ENCODE peak calls at places on chromosome 14, in nine cellular contexts. One of them, this sample, is unnamed.
A peak's percentile ranks its signal among the peaks of the same experiment; 100 is the strongest.

GRCh38 chr14:69318241-69318640 is 58.3 kb downstream of the GALNT16 start:
- DNase-seq in MM.1S: no peak
- DNase-seq in psoas muscle: no peak
- DNase-seq in astrocyte: no peak
- DNase-seq in AG04450: no peak
- DNase-seq in testis: no peak
- DNase-seq in pancreas: peak; percentile 3
- DNase-seq in HCT116: no peak
- DNase-seq in endodermal cell: no peak
- DNase-seq in this sample: no peak

GRCh38 chr14:101721951-101722661 is 39.4 kb upstream of the PPP2R5C start:
- DNase-seq in HCT116: no peak
- DNase-seq in endodermal cell: peak; percentile 90
- DNase-seq in psoas muscle: peak; percentile 53
- DNase-seq in astrocyte: peak; percentile 92
- DNase-seq in AG04450: no peak
- DNase-seq in pancreas: no peak
- DNase-seq in testis: no peak
- DNase-seq in MM.1S: no peak
- DNase-seq in this sample: peak; percentile 80

GRCh38 chr14:45082420-45082819 is 1.5 kb upstream of the PRPF39 start:
- DNase-seq in MM.1S: no peak
- DNase-seq in HCT116: no peak
- DNase-seq in testis: no peak
- DNase-seq in endodermal cell: no peak
- DNase-seq in astrocyte: no peak
- DNase-seq in psoas muscle: no peak
- DNase-seq in AG04450: no peak
- DNase-seq in pancreas: no peak
- DNase-seq in this sample: no peak

GRCh38 chr14:101991336-101991735 is 27.0 kb downstream of the DYNC1H1 start:
- DNase-seq in astrocyte: no peak
- DNase-seq in AG04450: no peak
- DNase-seq in pancreas: no peak
- DNase-seq in endodermal cell: no peak
- DNase-seq in MM.1S: peak; percentile 26
- DNase-seq in testis: no peak
- DNase-seq in psoas muscle: no peak
- DNase-seq in HCT116: no peak
- DNase-seq in this sample: no peak

GRCh38 chr14:33742166-33742565 is 208.7 kb downstream of the EGLN3 start:
- DNase-seq in astrocyte: peak; percentile 74
- DNase-seq in psoas muscle: no peak
- DNase-seq in MM.1S: no peak
- DNase-seq in testis: no peak
- DNase-seq in endodermal cell: no peak
- DNase-seq in AG04450: no peak
- DNase-seq in pancreas: no peak
- DNase-seq in HCT116: no peak
- DNase-seq in this sample: no peak

GRCh38 chr14:68598621-68599447 is 194.0 kb downstream of the ZFP36L1 start:
- DNase-seq in HCT116: peak; percentile 97
- DNase-seq in endodermal cell: no peak
- DNase-seq in AG04450: peak; percentile 86
- DNase-seq in pancreas: peak; percentile 86
- DNase-seq in testis: peak; percentile 74
- DNase-seq in psoas muscle: peak; percentile 71
- DNase-seq in MM.1S: no peak
- DNase-seq in astrocyte: peak; percentile 95
- DNase-seq in this sample: peak; percentile 97

GRCh38 chr14:90777358-90777757 is 38.9 kb downstream of the TTC7B start:
- DNase-seq in pancreas: no peak
- DNase-seq in MM.1S: no peak
- DNase-seq in AG04450: no peak
- DNase-seq in endodermal cell: peak; percentile 10
- DNase-seq in HCT116: no peak
- DNase-seq in psoas muscle: no peak
- DNase-seq in astrocyte: no peak
- DNase-seq in testis: no peak
- DNase-seq in this sample: no peak

GRCh38 chr14:64891839-64892375 is 12.2 kb upstream of the SPTB start:
- DNase-seq in pancreas: no peak
- DNase-seq in AG04450: peak; percentile 34
- DNase-seq in testis: no peak
- DNase-seq in endodermal cell: peak; percentile 55
- DNase-seq in MM.1S: peak; percentile 38
- DNase-seq in HCT116: peak; percentile 59
- DNase-seq in astrocyte: peak; percentile 44
- DNase-seq in psoas muscle: no peak
- DNase-seq in this sample: peak; percentile 72

GRCh38 chr14:95943699-95944098 is 67.1 kb downstream of the TUNAR start:
- DNase-seq in testis: no peak
- DNase-seq in AG04450: no peak
- DNase-seq in psoas muscle: no peak
- DNase-seq in HCT116: no peak
- DNase-seq in astrocyte: no peak
- DNase-seq in endodermal cell: no peak
- DNase-seq in MM.1S: no peak
- DNase-seq in pancreas: no peak
- DNase-seq in this sample: no peak

GRCh38 chr14:74934476-74935339 is 11.6 kb upstream of the RPS6KL1 start:
- DNase-seq in AG04450: no peak
- DNase-seq in endodermal cell: peak; percentile 64
- DNase-seq in psoas muscle: no peak
- DNase-seq in astrocyte: no peak
- DNase-seq in pancreas: peak; percentile 46
- DNase-seq in MM.1S: no peak
- DNase-seq in HCT116: no peak
- DNase-seq in testis: peak; percentile 72
- DNase-seq in this sample: no peak

GRCh38 chr14:88948199-88948598 is 123.7 kb downstream of the TTC8 start:
- DNase-seq in AG04450: no peak
- DNase-seq in testis: no peak
- DNase-seq in endodermal cell: no peak
- DNase-seq in MM.1S: no peak
- DNase-seq in pancreas: no peak
- DNase-seq in psoas muscle: no peak
- DNase-seq in HCT116: no peak
- DNase-seq in astrocyte: no peak
- DNase-seq in this sample: no peak

GRCh38 chr14:63896278-63896720 is 43.5 kb downstream of the SYNE2 start:
- DNase-seq in endodermal cell: no peak
- DNase-seq in MM.1S: no peak
- DNase-seq in astrocyte: peak; percentile 95
- DNase-seq in pancreas: no peak
- DNase-seq in AG04450: no peak
- DNase-seq in HCT116: peak; percentile 12
- DNase-seq in testis: peak; percentile 64
- DNase-seq in psoas muscle: no peak
- DNase-seq in this sample: peak; percentile 99

DNA sequence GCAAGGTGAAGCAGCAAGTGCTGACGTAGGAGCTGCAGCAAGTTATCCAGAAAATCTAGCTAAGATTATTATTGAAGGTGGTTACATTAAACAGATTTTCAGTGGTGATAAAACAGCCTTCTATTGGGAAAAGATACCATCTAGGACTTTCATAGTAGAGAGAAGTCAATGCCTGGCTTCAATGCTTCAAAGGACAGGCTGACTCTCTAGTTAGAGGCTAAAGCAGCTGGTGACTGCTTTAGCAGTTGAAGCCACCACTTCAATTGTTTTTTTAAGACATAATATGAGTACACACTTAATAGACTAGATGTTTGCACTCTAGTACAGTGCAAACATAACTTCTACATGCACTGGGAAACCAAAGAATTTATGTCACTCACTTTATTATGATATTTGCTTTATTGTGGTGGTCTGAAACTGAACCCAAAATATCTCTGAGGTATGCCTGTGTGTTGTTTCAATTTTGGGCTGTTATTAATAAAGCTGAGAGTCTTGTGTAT is 1026.9 kb upstream of the FOXG1 start:
- DNase-seq in psoas muscle: no peak
- DNase-seq in pancreas: no peak
- DNase-seq in endodermal cell: no peak
- DNase-seq in AG04450: no peak
- DNase-seq in MM.1S: no peak
- DNase-seq in HCT116: no peak
- DNase-seq in astrocyte: no peak
- DNase-seq in testis: no peak
- DNase-seq in this sample: no peak
- H3K9me3 ChIP-seq in psoas muscle: no peaks in the 10 kb centered on the region
- H3K9me3 ChIP-seq in pancreas: no peaks in the 10 kb centered on the region
- H3K9me3 ChIP-seq in endodermal cell: no peaks in the 10 kb centered on the region
- H3K9me3 ChIP-seq in AG04450: peaks cover 11% of the 10 kb centered on the region
- H3K9me3 ChIP-seq in MM.1S: no peaks in the 10 kb centered on the region
- H3K9me3 ChIP-seq in HCT116: peaks cover 7% of the 10 kb centered on the region
- H3K9me3 ChIP-seq in astrocyte: no peaks in the 10 kb centered on the region
- H3K9me3 ChIP-seq in testis: no peaks in the 10 kb centered on the region
- H3K9me3 ChIP-seq in this sample: no peaks in the 10 kb centered on the region

GRCh38 chr14:25350071-25350470 is 300.1 kb upstream of the STXBP6 start:
- DNase-seq in pancreas: no peak
- DNase-seq in endodermal cell: no peak
- DNase-seq in testis: peak; percentile 85
- DNase-seq in HCT116: no peak
- DNase-seq in psoas muscle: no peak
- DNase-seq in astrocyte: no peak
- DNase-seq in MM.1S: no peak
- DNase-seq in AG04450: no peak
- DNase-seq in this sample: no peak

GRCh38 chr14:25351269-25351668 is 301.3 kb upstream of the STXBP6 start:
- DNase-seq in astrocyte: no peak
- DNase-seq in psoas muscle: no peak
- DNase-seq in testis: peak; percentile 55
- DNase-seq in pancreas: no peak
- DNase-seq in endodermal cell: no peak
- DNase-seq in AG04450: no peak
- DNase-seq in MM.1S: no peak
- DNase-seq in HCT116: no peak
- DNase-seq in this sample: no peak

GRCh38 chr14:25350802-25351201 is 300.9 kb upstream of the STXBP6 start:
- DNase-seq in pancreas: no peak
- DNase-seq in HCT116: no peak
- DNase-seq in endodermal cell: no peak
- DNase-seq in testis: peak; percentile 91
- DNase-seq in MM.1S: no peak
- DNase-seq in psoas muscle: peak; percentile 30
- DNase-seq in AG04450: no peak
- DNase-seq in astrocyte: no peak
- DNase-seq in this sample: no peak

DNA sequence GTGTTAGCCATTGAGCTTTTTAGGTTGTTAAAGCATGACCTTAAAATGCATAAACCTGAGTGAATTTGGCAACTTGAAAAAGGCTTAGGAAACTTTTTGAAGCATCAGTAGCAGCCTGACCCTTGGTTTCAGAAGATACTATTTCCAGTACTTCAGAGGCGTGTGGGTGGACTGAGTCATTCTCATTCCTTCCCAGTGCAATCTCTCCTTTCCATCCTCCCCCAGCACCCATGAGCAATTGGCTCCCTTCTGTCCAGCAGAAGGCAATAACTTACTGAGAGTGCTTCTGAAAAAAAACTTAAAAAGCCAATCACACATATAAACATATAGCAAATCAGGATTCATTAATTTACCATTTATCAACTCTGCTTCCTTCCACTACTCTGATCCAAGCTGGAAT is 299.3 kb upstream of the STXBP6 start:
- DNase-seq in AG04450: no peak
- DNase-seq in endodermal cell: no peak
- DNase-seq in testis: peak; percentile 74
- DNase-seq in psoas muscle: no peak
- DNase-seq in pancreas: no peak
- DNase-seq in HCT116: no peak
- DNase-seq in MM.1S: no peak
- DNase-seq in astrocyte: no peak
- DNase-seq in this sample: no peak
- H3K9me3 ChIP-seq in AG04450: peaks cover 5% of the 10 kb centered on the region
- H3K9me3 ChIP-seq in endodermal cell: no peaks in the 10 kb centered on the region
- H3K9me3 ChIP-seq in testis: no peaks in the 10 kb centered on the region
- H3K9me3 ChIP-seq in psoas muscle: no peaks in the 10 kb centered on the region
- H3K9me3 ChIP-seq in pancreas: no peaks in the 10 kb centered on the region
- H3K9me3 ChIP-seq in HCT116: peaks cover 5% of the 10 kb centered on the region
- H3K9me3 ChIP-seq in MM.1S: no peaks in the 10 kb centered on the region
- H3K9me3 ChIP-seq in astrocyte: no peaks in the 10 kb centered on the region
- H3K9me3 ChIP-seq in this sample: no peaks in the 10 kb centered on the region

DNA sequence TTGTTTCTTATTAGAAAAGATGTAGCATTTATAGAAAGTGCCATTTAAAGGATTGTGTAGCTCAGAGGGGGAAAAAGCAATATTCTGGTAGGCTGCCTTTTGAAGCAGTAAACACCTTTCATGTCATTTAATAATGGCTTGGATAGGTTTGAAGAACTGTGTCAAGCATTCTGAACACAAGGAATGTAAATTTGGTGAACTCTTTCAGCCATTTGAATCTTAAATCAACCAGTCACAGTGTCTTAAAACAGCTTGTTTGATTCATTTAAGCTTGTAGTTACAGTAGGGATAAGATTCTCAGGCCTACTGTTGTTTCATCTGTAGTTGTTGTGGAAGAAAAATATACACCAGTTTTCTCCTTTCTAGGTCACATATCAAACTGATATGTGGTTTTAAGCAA is 299.4 kb upstream of the NOVA1 start:
- DNase-seq in MM.1S: no peak
- DNase-seq in HCT116: no peak
- DNase-seq in pancreas: no peak
- DNase-seq in AG04450: no peak
- DNase-seq in testis: no peak
- DNase-seq in astrocyte: no peak
- DNase-seq in psoas muscle: no peak
- DNase-seq in endodermal cell: no peak
- DNase-seq in this sample: no peak
- H3K9me3 ChIP-seq in MM.1S: no peaks in the 10 kb centered on the region
- H3K9me3 ChIP-seq in HCT116: peaks cover 24% of the 10 kb centered on the region
- H3K9me3 ChIP-seq in pancreas: no peaks in the 10 kb centered on the region
- H3K9me3 ChIP-seq in AG04450: no peaks in the 10 kb centered on the region
- H3K9me3 ChIP-seq in testis: no peaks in the 10 kb centered on the region
- H3K9me3 ChIP-seq in astrocyte: no peaks in the 10 kb centered on the region
- H3K9me3 ChIP-seq in psoas muscle: no peaks in the 10 kb centered on the region
- H3K9me3 ChIP-seq in endodermal cell: peaks cover 11% of the 10 kb centered on the region
- H3K9me3 ChIP-seq in this sample: no peaks in the 10 kb centered on the region

DNA sequence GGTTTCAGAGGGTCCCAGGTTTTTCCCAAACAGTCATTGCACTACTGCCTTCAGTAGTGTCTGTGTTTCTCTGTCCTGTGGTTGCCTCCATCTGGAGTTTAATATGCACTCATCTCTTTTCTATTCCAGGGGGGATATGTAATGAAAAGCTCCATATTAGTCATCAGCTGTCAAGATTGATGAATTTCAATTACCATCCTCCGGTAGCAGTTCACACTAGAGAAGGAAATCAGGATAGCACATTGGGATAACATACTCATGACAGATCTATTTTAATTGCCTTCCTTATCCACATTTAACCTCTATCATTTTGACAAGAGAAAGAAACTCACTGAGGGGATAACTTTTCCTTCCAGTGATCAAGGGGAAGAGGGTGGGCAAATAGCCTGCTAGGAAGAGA is 589.0 kb upstream of the SEL1L start:
- DNase-seq in HCT116: no peak
- DNase-seq in astrocyte: no peak
- DNase-seq in MM.1S: no peak
- DNase-seq in AG04450: no peak
- DNase-seq in endodermal cell: no peak
- DNase-seq in testis: no peak
- DNase-seq in pancreas: no peak
- DNase-seq in psoas muscle: no peak
- DNase-seq in this sample: no peak
- H3K9me3 ChIP-seq in HCT116: peaks cover 3% of the 10 kb centered on the region
- H3K9me3 ChIP-seq in astrocyte: no peaks in the 10 kb centered on the region
- H3K9me3 ChIP-seq in MM.1S: no peaks in the 10 kb centered on the region
- H3K9me3 ChIP-seq in AG04450: no peaks in the 10 kb centered on the region
- H3K9me3 ChIP-seq in endodermal cell: peaks cover 7% of the 10 kb centered on the region
- H3K9me3 ChIP-seq in testis: no peaks in the 10 kb centered on the region
- H3K9me3 ChIP-seq in pancreas: no peaks in the 10 kb centered on the region
- H3K9me3 ChIP-seq in psoas muscle: no peaks in the 10 kb centered on the region
- H3K9me3 ChIP-seq in this sample: peaks cover 2% of the 10 kb centered on the region